ENCODE peak calls at places on chromosomes 6 and 20, in eight cellular contexts. B, L, R, Y, Q, A, T and I are unnamed samples.

GRCh38 chr20:52295556-52295955 is 104.0 kb upstream of the ZFP64 start:
- DNase-seq in B (no peak), L (peak), R (no peak), Y (no peak), Q (no peak), A (no peak), T (no peak), I (no peak)

GRCh38 chr6:168318090-168318489 is 1.5 kb downstream of the DACT2 start:
- DNase-seq in B (no peak), L (no peak), R (no peak), Y (no peak), Q (no peak), A (no peak), T (no peak), I (no peak)

GRCh38 chr6:67003844-67004243 is 1296.8 kb upstream of the EYS start:
- DNase-seq in B (no peak), L (no peak), R (no peak), Y (no peak), Q (no peak), A (no peak), T (no peak), I (no peak)

GRCh38 chr6:22764521-22764920 is 195.2 kb downstream of the HDGFL1 start:
- DNase-seq in B (no peak), L (peak), R (no peak), Y (peak), Q (no peak), A (peak), T (no peak), I (peak)

GRCh38 chr6:37862992-37863391 is 43.5 kb downstream of the ZFAND3 start:
- DNase-seq in B (no peak), L (peak), R (no peak), Y (peak), Q (no peak), A (peak), T (no peak), I (no peak)

GRCh38 chr6:26328265-26328844 is 36.6 kb upstream of the BTN3A2 start:
- DNase-seq in B (no peak), L (no peak), R (no peak), Y (peak), Q (no peak), A (no peak), T (peak), I (no peak)

GRCh38 chr6:89375427-89375868 is 22.9 kb upstream of the UBE2J1 start:
- DNase-seq in B (no peak), L (no peak), R (peak), Y (no peak), Q (no peak), A (no peak), T (peak), I (peak)

GRCh38 chr6:80094017-80094416 is 12.5 kb upstream of the BCKDHB start:
- DNase-seq in B (no peak), L (peak), R (no peak), Y (peak), Q (peak), A (peak), T (peak), I (peak)

GRCh38 chr20:20712004-20712473 is 405 bp downstream of the RALGAPA2 start:
- DNase-seq in B (no peak), L (no peak), R (no peak), Y (no peak), Q (no peak), A (no peak), T (no peak), I (peak)

GRCh38 chr6:140156131-140156530 is 781.7 kb upstream of the CITED2 start:
- DNase-seq in B (no peak), L (no peak), R (no peak), Y (no peak), Q (no peak), A (peak), T (no peak), I (no peak)

GRCh38 chr20:50876816-50877215 is 54.4 kb downstream of the ADNP start:
- DNase-seq in B (no peak), L (no peak), R (no peak), Y (no peak), Q (no peak), A (no peak), T (no peak), I (no peak)

GRCh38 chr20:34516874-34517542 is 786 bp downstream of the DYNLRB1 start:
- DNase-seq in B (no peak), L (no peak), R (no peak), Y (peak), Q (no peak), A (no peak), T (peak), I (peak)

GRCh38 chr20:51802170-51802745 is at the start of gene SALL4:
- DNase-seq in B (no peak), L (no peak), R (no peak), Y (no peak), Q (no peak), A (peak), T (no peak), I (peak)

GRCh38 chr6:101392561-101393230 is 812 bp upstream of the GRIK2 start:
- DNase-seq in B (no peak), L (no peak), R (no peak), Y (no peak), Q (no peak), A (no peak), T (no peak), I (no peak)

GRCh38 chr20:22805219-22805618 is 220.8 kb upstream of the FOXA2 start:
- DNase-seq in B (no peak), L (peak), R (peak), Y (peak), Q (peak), A (peak), T (no peak), I (peak)

GRCh38 chr6:139852484-139853140 is 478.2 kb upstream of the CITED2 start:
- DNase-seq in B (no peak), L (peak), R (no peak), Y (peak), Q (no peak), A (peak), T (no peak), I (no peak)

GRCh38 chr6:38871745-38872568 is 156.8 kb downstream of the DNAH8 start:
- DNase-seq in B (no peak), L (peak), R (peak), Y (peak), Q (peak), A (peak), T (peak), I (peak)

GRCh38 chr6:53119349-53119748 is 29.3 kb downstream of the GCM1 start:
- DNase-seq in B (no peak), L (no peak), R (no peak), Y (peak), Q (peak), A (no peak), T (no peak), I (no peak)

GRCh38 chr20:63328026-63328700 is 33.0 kb downstream of the CHRNA4 start:
- DNase-seq in B (no peak), L (no peak), R (no peak), Y (no peak), Q (no peak), A (no peak), T (peak), I (no peak)

GRCh38 chr6:144066745-144067484 is 28.5 kb downstream of the SF3B5 start:
- DNase-seq in B (no peak), L (no peak), R (no peak), Y (no peak), Q (no peak), A (no peak), T (no peak), I (no peak)

GRCh38 chr20:9360427-9360826 is 154.0 kb upstream of the LAMP5 start:
- DNase-seq in B (no peak), L (peak), R (no peak), Y (peak), Q (no peak), A (no peak), T (no peak), I (no peak)

GRCh38 chr6:81401970-81402690 is 350.4 kb downstream of the TENT5A start:
- DNase-seq in B (no peak), L (peak), R (no peak), Y (peak), Q (no peak), A (peak), T (no peak), I (no peak)

GRCh38 chr6:72035483-72035882 is 149.1 kb downstream of the RIMS1 start:
- DNase-seq in B (no peak), L (no peak), R (no peak), Y (no peak), Q (no peak), A (no peak), T (no peak), I (no peak)

GRCh38 chr6:28695671-28696537 is 170.2 kb downstream of the GPX5 start:
- DNase-seq in B (no peak), L (peak), R (no peak), Y (no peak), Q (peak), A (peak), T (no peak), I (no peak)
- H3K4me3 ChIP-seq in B (no peak), L (no peak), R (no peak), Y (no peak), Q (peak), A (no peak), T (no peak), I (no peak)

DNA sequence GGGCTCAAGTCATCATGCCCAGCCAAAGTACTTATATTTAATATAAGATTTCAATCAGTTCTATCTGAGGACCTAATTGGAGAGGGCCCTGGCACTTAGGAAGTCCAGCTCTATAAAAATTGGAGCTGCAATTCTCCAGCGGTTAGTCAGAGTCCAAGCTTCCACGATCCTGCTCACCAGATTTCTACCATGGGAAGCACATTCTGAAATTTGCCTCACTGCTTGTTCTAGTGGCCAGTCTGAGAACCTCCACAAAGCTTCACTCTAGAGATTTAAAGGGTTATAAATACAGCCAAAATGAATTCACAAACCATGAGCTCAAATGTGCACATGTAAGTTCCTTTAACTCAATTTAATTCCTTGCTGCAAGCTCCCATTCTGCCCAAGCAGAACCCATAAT is 33.5 kb downstream of the PNLDC1 start:
- DNase-seq in B (no peak), L (peak), R (no peak), Y (no peak), Q (no peak), A (no peak), T (no peak), I (no peak)
- TF ChIP-seq CTCF in B (peak), L (no peak), R (no peak), Y (no peak), Q (no peak), A (no peak), T (no peak), I (no peak)

GRCh38 chr20:17964632-17965031 is 4.0 kb downstream of the SNX5 start:
- DNase-seq in B (no peak), L (no peak), R (no peak), Y (no peak), Q (no peak), A (no peak), T (no peak), I (no peak)
- H3K4me3 ChIP-seq in B (no peak), L (no peak), R (no peak), Y (no peak), Q (peak), A (peak), T (peak), I (no peak)

DNA sequence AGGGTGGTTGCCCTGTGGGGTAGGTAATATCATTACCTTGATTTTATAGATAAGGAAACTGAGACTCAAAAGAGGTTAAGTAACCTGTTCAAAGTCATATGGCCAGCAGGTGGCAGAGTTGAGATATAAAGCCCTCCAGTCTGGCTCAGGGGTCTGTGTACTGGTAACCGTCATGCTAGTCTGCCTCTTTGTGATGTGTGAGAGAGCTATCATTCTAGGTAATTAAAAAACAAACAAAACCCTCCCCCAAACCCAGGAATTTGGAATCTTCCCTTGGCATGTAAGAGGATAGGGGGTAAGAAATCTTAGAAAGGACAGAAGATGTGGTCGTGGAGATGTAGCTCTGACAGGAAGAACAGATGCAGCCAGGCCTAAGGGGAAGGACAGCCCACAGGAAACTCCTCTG is 206.0 kb downstream of the CDC5L start:
- DNase-seq in B (peak), L (peak), R (peak), Y (peak), Q (peak), A (peak), T (peak), I (peak)
- TF ChIP-seq CTCF in B (no peak), L (peak), R (peak), Y (peak), Q (peak), A (peak), T (peak), I (peak)

DNA sequence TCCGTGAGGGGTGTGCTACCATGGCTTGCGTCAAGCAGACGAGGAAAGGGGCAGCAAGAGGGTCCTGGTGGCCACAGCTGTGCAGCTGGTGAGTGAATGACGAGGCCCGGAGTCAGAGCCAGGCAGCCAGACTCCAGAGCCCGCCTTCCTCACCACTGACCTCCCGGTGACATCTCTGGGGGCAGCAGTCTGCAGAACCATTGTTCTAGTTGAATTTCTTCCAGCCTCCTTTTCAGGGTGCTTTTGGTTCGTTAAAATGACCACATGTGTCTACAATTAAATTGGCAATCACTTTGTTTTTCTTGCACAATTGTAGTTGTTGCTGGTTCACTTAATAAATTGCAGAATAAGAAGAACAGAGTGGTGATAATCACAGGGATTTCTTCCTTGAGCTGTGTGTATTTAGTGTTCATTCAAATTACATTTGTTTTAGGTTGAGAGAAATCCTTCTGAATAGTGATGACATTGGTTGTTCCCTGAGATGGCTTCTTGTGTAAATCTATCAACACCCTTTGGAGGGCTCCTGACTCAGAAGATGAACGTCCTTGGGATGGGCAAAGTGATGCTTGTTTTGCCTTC is 96.4 kb downstream of the TULP4 start:
- DNase-seq in B (peak), L (peak), R (peak), Y (peak), Q (no peak), A (peak), T (no peak), I (no peak)
- H3K4me3 ChIP-seq in B (no peak), L (no peak), R (no peak), Y (no peak), Q (no peak), A (no peak), T (no peak), I (no peak)

DNA sequence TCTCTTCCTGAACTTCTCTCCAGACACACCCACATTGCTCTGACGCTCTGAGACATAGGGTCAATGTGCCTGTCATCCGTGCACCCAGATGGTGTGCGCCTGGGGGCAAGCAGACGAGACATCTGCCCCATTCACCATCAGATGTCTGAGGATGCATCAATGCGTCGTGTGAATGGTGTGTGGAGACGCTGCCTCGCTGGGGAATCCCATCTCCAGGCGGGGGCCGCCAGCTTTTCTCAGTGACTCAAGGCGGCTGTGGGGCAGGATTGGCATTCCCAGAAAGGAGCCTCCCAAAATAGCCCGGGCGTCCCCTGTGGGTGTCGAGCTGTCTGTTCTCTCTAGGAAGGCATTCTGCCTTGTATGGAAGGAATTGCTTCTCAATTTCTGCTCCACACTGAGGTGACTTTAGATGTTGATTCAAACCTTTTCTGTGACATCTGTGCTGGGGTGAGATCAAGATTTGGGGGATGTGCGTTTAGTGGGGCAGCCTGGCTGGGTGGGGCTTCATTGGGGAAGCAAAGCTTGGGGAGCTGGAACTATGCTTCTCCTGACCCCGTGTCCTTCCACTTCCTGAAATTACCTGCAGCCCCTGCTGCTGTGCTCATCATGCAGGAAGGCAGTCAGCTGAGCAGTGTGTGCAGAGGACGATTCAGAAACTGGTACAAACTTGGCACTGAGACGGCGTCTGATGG is 103.9 kb downstream of the SYCP2 start:
- DNase-seq in B (no peak), L (no peak), R (no peak), Y (no peak), Q (no peak), A (no peak), T (no peak), I (no peak)
- TF ChIP-seq CTCF in B (no peak), L (no peak), R (no peak), Y (no peak), Q (no peak), A (no peak), T (no peak), I (no peak)

GRCh38 chr20:38963745-38964144 is 1.6 kb downstream of the DHX35 start:
- DNase-seq in B (no peak), L (no peak), R (no peak), Y (no peak), Q (no peak), A (no peak), T (no peak), I (no peak)
- H3K4me3 ChIP-seq in B (no peak), L (no peak), R (no peak), Y (no peak), Q (no peak), A (no peak), T (peak), I (no peak)

DNA sequence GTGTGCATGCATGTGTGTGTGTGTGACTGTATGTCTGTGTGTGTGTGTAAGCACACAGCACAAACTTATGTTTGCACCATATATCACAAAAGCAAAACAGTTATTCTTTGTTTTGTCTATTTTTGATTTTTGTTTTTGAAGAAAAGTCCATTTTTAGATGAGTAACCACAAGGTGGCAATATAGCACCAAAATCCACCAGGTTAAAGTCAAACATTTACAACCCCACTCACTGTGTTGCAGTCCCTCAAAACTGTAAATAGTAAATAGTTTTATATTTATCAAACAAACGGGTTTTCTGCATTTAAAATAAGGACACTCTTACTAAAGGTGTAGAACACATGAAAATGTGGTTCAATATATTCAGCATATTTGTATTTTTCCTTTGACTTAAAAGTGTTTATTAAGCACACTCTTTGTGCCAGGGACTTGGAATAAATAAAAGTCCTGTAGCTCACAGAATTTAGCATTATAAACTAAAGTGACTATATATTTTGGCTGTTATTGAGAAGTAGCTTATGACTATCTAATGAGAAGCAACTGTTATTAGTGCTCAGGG is 118.5 kb downstream of the GFRAL start:
- DNase-seq in B (no peak), L (peak), R (no peak), Y (peak), Q (no peak), A (peak), T (peak), I (no peak)
- TF ChIP-seq CTCF in B (peak), L (peak), R (peak), Y (peak), Q (peak), A (peak), T (peak), I (peak)

GRCh38 chr6:6811151-6812002 is 222.9 kb downstream of the LY86 start:
- DNase-seq in B (peak), L (peak), R (no peak), Y (peak), Q (peak), A (peak), T (no peak), I (peak)
- H3K4me3 ChIP-seq in B (no peak), L (peak), R (peak), Y (peak), Q (peak), A (peak), T (peak), I (peak)